ENCODE peak calls at places on chromosomes 1 and 21, in five cellular contexts. I is dorsolateral prefrontal cortex, Q is left ventricle myocardium inferior, E is tibial nerve, L is IMR-90. N is an unnamed sample.
A peak's percentile ranks its signal among the peaks of the same experiment; 100 is the strongest.

GRCh38 chr1:158819461-158820443 is 11.4 kb upstream of the MNDA start:
- DNase-seq in I (no peak), Q (no peak), E (no peak), L (no peak), N (no peak)

GRCh38 chr1:246460411-246460810 is 46.7 kb downstream of the SMYD3 start:
- DNase-seq in I (no peak), Q (no peak), E (no peak), L (no peak), N (no peak)

GRCh38 chr1:84851839-84852238 is 41.2 kb downstream of the LPAR3 start:
- DNase-seq in I (no peak), Q (no peak), E (no peak), L (peak; percentile 91), N (peak; percentile 78)

GRCh38 chr1:206860165-206860564 is 5.3 kb upstream of the IL20 start:
- DNase-seq in I (no peak), Q (no peak), E (no peak), L (no peak), N (no peak)

GRCh38 chr1:75768021-75768420 is 18.0 kb upstream of the RABGGTB start:
- DNase-seq in I (no peak), Q (no peak), E (no peak), L (no peak), N (no peak)

GRCh38 chr1:228647523-228648444 is 87.5 kb upstream of the RHOU start:
- DNase-seq in I (no peak), Q (peak; percentile 19), E (peak; percentile 21), L (no peak), N (peak; percentile 50)

GRCh38 chr1:222204475-222204874 is 343.4 kb downstream of the HHIPL2 start:
- DNase-seq in I (no peak), Q (no peak), E (no peak), L (no peak), N (no peak)

GRCh38 chr1:910311-910880 is 13.3 kb upstream of the SAMD11 start:
- DNase-seq in I (no peak), Q (peak; percentile 12), E (no peak), L (no peak), N (no peak)

GRCh38 chr1:102852583-102852982 is 255.7 kb downstream of the COL11A1 start:
- DNase-seq in I (no peak), Q (no peak), E (no peak), L (peak; percentile 18), N (no peak)

GRCh38 chr1:86069757-86070145 is 86.8 kb downstream of the COL24A1 start:
- DNase-seq in I (no peak), Q (no peak), E (no peak), L (peak; percentile 45), N (no peak)

GRCh38 chr1:19101244-19101643 is 108.8 kb downstream of the UBR4 start:
- DNase-seq in I (no peak), Q (no peak), E (no peak), L (peak; percentile 60), N (no peak)

GRCh38 chr1:160261526-160261877 is 847 bp downstream of the DCAF8 start:
- DNase-seq in I (no peak), Q (no peak), E (peak; percentile 44), L (peak; percentile 91), N (peak; percentile 74)

GRCh38 chr1:160261878-160262794 is at the start of gene DCAF8:
- DNase-seq in I (peak; percentile 97), Q (peak; percentile 98), E (peak; percentile 98), L (peak; percentile 97), N (peak; percentile 94)

GRCh38 chr1:160258177-160258798 is 4.1 kb downstream of the DCAF8 start:
- DNase-seq in I (no peak), Q (no peak), E (no peak), L (no peak), N (no peak)

GRCh38 chr1:160257411-160258015 is 4.8 kb downstream of the DCAF8 start:
- DNase-seq in I (no peak), Q (no peak), E (no peak), L (no peak), N (no peak)

GRCh38 chr1:160260436-160261382 is 1.6 kb downstream of the DCAF8 start:
- DNase-seq in I (no peak), Q (no peak), E (no peak), L (peak; percentile 89), N (peak; percentile 25)
- TF ChIP-seq CTCF in I (no peak), Q (no peak), E (no peak), L (no peak), N (no peak)

GRCh38 chr1:211830330-211831142 is at the start of gene LPGAT1:
- DNase-seq in I (peak; percentile 81), Q (peak; percentile 83), E (peak; percentile 33), L (peak; percentile 52), N (peak; percentile 74)

GRCh38 chr1:211829343-211830054 is 1.1 kb downstream of the LPGAT1 start:
- DNase-seq in I (peak; percentile 23), Q (peak; percentile 31), E (no peak), L (no peak), N (peak; percentile 13)

GRCh38 chr1:211830055-211830329 is 571 bp downstream of the LPGAT1 start:
- DNase-seq in I (peak; percentile 25), Q (peak; percentile 15), E (no peak), L (no peak), N (peak; percentile 25)

GRCh38 chr1:211831558-211832323 is 1.2 kb upstream of the LPGAT1 start:
- DNase-seq in I (peak; percentile 70), Q (no peak), E (no peak), L (no peak), N (no peak)

DNA sequence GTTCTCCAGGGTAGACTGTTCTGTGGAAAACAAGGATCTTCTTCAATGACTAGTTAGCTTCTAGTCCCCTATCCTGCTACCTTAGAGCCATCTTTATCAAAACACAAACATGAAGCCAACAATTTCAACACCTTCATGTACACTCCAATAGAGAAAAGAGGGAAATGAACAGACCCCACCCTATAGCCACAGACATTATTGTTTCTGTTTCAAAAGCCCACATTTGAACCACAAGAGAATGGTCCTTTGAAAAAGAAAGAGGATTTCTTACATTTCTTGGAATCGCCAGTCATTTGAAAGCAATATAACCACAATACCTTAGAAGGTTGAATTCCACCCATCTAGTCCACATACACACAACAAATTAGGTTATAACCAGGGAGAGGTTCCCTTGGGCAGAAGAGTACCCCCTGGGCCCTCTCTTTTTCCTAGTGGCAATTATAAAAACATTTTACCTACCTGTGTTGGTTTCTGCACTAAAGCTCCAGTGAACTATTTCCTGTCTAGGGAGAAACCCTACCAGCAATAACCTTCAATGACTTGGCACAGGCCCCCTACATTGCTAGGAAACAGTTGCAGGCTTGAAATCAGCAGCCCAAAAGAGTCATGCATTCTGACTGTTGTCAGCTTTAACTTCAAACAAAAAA is 2.7 kb upstream of the LPGAT1 start:
- DNase-seq in I (no peak), Q (no peak), E (no peak), L (no peak), N (no peak)
- H3K27ac ChIP-seq in I (no peak overlapping the region), Q (no peak overlapping the region), E (no peak overlapping the region), L (no peak overlapping the region), N (no peak overlapping the region)

GRCh38 chr21:29939859-29940245 is at the start of gene GRIK1:
- DNase-seq in I (no peak), Q (no peak), E (no peak), L (no peak), N (peak; percentile 11)

GRCh38 chr21:29940993-29941392 is 1.2 kb upstream of the GRIK1 start:
- DNase-seq in I (no peak), Q (no peak), E (no peak), L (no peak), N (no peak)

GRCh38 chr21:29942033-29942432 is 2.2 kb upstream of the GRIK1 start:
- DNase-seq in I (no peak), Q (no peak), E (no peak), L (no peak), N (no peak)

GRCh38 chr21:29947119-29947518 is 7.3 kb upstream of the GRIK1 start:
- DNase-seq in I (no peak), Q (no peak), E (no peak), L (no peak), N (no peak)

GRCh38 chr21:29943885-29944284 is 4.1 kb upstream of the GRIK1 start:
- DNase-seq in I (no peak), Q (no peak), E (no peak), L (no peak), N (no peak)
- TF ChIP-seq CTCF in I (no peak), Q (peak; percentile 30), E (no peak), L (no peak), N (peak; percentile 31)

GRCh38 chr1:94875794-94876193 is 51.1 kb downstream of the CNN3 start:
- DNase-seq in I (no peak), Q (no peak), E (no peak), L (no peak), N (peak; percentile 19)
- H3K27ac ChIP-seq in I (no peak overlapping the region), Q (no peak overlapping the region), E (no peak overlapping the region), L (no peak overlapping the region), N (peak overlapping the region; percentile 72)

GRCh38 chr21:24369278-24369677 is 1238.0 kb downstream of the MRPL39 start:
- DNase-seq in I (no peak), Q (no peak), E (no peak), L (no peak), N (no peak)

GRCh38 chr21:24369751-24370150 is 1237.5 kb downstream of the MRPL39 start:
- DNase-seq in I (no peak), Q (no peak), E (no peak), L (peak; percentile 2), N (no peak)

GRCh38 chr21:24375201-24375600 is 1232.1 kb downstream of the MRPL39 start:
- DNase-seq in I (no peak), Q (no peak), E (no peak), L (no peak), N (no peak)
- TF ChIP-seq CTCF in I (no peak), Q (no peak), E (no peak), L (no peak), N (no peak)

DNA sequence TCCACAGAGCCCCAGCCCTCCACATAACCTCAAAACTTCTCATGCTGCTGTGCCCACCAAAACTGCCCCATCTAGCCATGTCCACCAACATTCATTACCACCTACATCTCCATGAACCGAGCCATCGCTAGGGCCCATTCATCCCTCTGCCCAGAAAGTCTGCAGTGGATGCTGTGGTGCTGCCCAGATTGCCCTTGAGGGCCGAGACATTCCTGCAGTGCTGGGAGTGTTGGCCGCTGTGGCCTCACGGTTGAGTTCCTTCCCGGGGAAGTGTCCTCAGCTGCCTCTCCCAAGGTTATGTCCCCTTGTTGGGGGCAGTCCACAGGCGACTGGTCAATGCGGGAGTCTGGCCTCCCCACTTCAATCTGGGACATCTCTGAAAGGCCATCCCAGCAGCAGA is 30.3 kb upstream of the DMBX1 start:
- DNase-seq in I (no peak), Q (no peak), E (no peak), L (no peak), N (no peak)
- H3K27ac ChIP-seq in I (no peak overlapping the region), Q (no peak overlapping the region), E (no peak overlapping the region), L (no peak overlapping the region), N (no peak overlapping the region)

GRCh38 chr21:32921632-32922230 is 104.0 kb upstream of the OLIG2 start:
- DNase-seq in I (no peak), Q (no peak), E (no peak), L (peak; percentile 10), N (no peak)
- TF ChIP-seq CTCF in I (peak; percentile 18), Q (peak; percentile 40), E (no peak), L (peak; percentile 24), N (peak; percentile 18)

GRCh38 chr1:21268281-21269239 is 21.7 kb downstream of the ECE1 start:
- DNase-seq in I (peak; percentile 63), Q (no peak), E (no peak), L (no peak), N (no peak)
- H3K27ac ChIP-seq in I (no peak overlapping the region), Q (peak overlapping the region; percentile 99), E (peak overlapping the region; percentile 96), L (no peak overlapping the region), N (peak overlapping the region; percentile 45)

N was measured in RWPE1.